ENCODE peak calls at places on chromosomes 12 and 14, in eight cellular contexts. J, F, I, U, M, D, P and X are unnamed samples.

GRCh38 chr12:132608231-132609171 is 1.9 kb downstream of the LRCOL1 start:
- DNase-seq in F (no peak), I (no peak), J (no peak), D (no peak), M (no peak), P (no peak), U (no peak), X (no peak)

GRCh38 chr14:99363616-99364290 is 91.8 kb upstream of the BCL11B start:
- DNase-seq in U (no peak), I (peak; percentile 35), M (no peak), J (no peak), F (no peak), D (no peak), P (peak; percentile 65), X (no peak)

GRCh38 chr12:58969227-58969626 is 48.9 kb upstream of the LRIG3 start:
- DNase-seq in F (no peak), J (no peak), P (no peak), U (no peak), D (peak; percentile 7), I (no peak), M (no peak), X (no peak)

GRCh38 chr14:75119056-75119455 is 7.8 kb downstream of the NEK9 start:
- DNase-seq in I (no peak), U (peak; percentile 45), P (no peak), M (no peak), F (no peak), D (no peak), J (no peak), X (no peak)

GRCh38 chr14:76937181-76938091 is 91.1 kb downstream of the IRF2BPL start:
- DNase-seq in F (no peak), M (peak; percentile 73), U (peak; percentile 76), D (peak; percentile 91), I (no peak), P (peak; percentile 92), J (peak; percentile 88), X (peak; percentile 90)

GRCh38 chr14:33734387-33734786 is 216.5 kb downstream of the EGLN3 start:
- DNase-seq in J (no peak), M (no peak), P (no peak), I (no peak), D (no peak), F (no peak), U (no peak), X (no peak)

GRCh38 chr14:50559990-50560928 is at the start of gene ATL1:
- DNase-seq in M (peak; percentile 70), U (peak; percentile 65), J (peak; percentile 85), F (no peak), P (peak; percentile 87), D (peak; percentile 72), I (peak; percentile 90), X (peak; percentile 81)

GRCh38 chr14:31787377-31787776 is 226.2 kb downstream of the NUBPL start:
- DNase-seq in F (no peak), J (no peak), D (no peak), I (no peak), U (peak; percentile 46), M (no peak), P (no peak), X (no peak)

GRCh38 chr12:68957273-68957672 is 24.3 kb upstream of the CPM start:
- DNase-seq in P (no peak), J (no peak), M (no peak), F (no peak), D (no peak), I (no peak), U (no peak), X (no peak)

GRCh38 chr14:90191585-90191984 is 64.8 kb upstream of the PSMC1 start:
- DNase-seq in I (no peak), M (no peak), U (no peak), F (no peak), J (no peak), P (no peak), D (no peak), X (no peak)

GRCh38 chr12:79514730-79515525 is 175.8 kb downstream of the PAWR start:
- DNase-seq in U (peak; percentile 68), I (no peak), J (no peak), P (peak; percentile 61), M (no peak), F (no peak), D (peak; percentile 41), X (no peak)

GRCh38 chr12:19893514-19893913 is 454.2 kb downstream of the AEBP2 start:
- DNase-seq in D (peak; percentile 52), F (no peak), I (no peak), M (no peak), J (no peak), U (peak; percentile 70), P (peak; percentile 32), X (no peak)

GRCh38 chr12:124392271-124392990 is 97.5 kb downstream of the RFLNA start:
- DNase-seq in J (peak; percentile 24), D (peak; percentile 77), U (peak; percentile 57), F (no peak), M (peak; percentile 56), P (peak; percentile 87), I (no peak), X (peak; percentile 89)

GRCh38 chr12:31897791-31898503 is 61.3 kb upstream of the RESF1 start:
- DNase-seq in I (no peak), P (peak; percentile 76), J (peak; percentile 44), U (peak; percentile 44), F (no peak), M (peak; percentile 16), D (peak; percentile 28), X (peak; percentile 36)

GRCh38 chr14:77212933-77213656 is 31.5 kb downstream of the TMEM63C start:
- DNase-seq in I (no peak), J (peak; percentile 69), P (peak; percentile 73), M (no peak), D (peak; percentile 5), F (no peak), U (peak; percentile 29), X (peak; percentile 65)

GRCh38 chr12:113463746-113464743 is 7.6 kb downstream of the LHX5 start:
- DNase-seq in J (peak; percentile 23), I (no peak), P (no peak), M (no peak), U (peak; percentile 34), F (no peak), D (no peak), X (no peak)
- H3K4me3 ChIP-seq in J (no peak overlapping the region), I (peak overlapping the region; percentile 7), P (no peak overlapping the region), M (no peak overlapping the region), U (no peak overlapping the region), F (peak overlapping the region; percentile 45), D (no peak overlapping the region), X (no peak overlapping the region)

DNA sequence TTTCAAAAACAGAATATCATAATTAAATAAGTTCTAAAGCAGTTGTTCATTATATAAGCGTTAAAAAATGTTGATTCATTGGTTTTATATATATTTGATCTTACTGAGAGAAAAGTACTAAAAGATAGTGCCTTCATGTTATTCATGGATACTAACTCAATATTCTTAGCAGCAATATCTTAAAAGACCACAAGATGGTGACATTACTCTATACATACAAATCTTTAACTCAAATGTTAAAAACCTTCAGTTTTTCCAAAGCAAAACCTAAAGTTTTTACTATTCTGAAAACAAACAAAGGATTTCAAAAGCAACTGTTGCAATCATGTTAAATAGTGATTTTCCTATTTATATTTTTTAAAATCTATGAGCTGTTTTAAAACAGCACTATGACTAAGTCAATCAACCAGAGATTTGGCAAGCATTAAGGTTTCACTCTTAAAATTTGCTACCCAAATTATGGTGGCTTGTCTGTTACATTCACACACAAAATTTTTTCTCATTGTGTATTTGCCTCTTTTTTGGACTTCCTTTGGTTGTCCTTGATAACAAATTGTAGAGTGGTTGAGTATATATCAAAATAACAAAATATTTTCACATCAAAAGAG is 50.1 kb upstream of the RERGL start:
- DNase-seq in P (peak; percentile 29), U (peak; percentile 72), J (peak; percentile 40), M (no peak), F (no peak), I (no peak), D (peak; percentile 67), X (no peak)
- H3K4me3 ChIP-seq in P (no peak overlapping the region), U (no peak overlapping the region), J (no peak overlapping the region), M (no peak overlapping the region), F (no peak overlapping the region), I (no peak overlapping the region), D (no peak overlapping the region), X (no peak overlapping the region)

GRCh38 chr12:54419088-54419887 is at the start of gene ITGA5:
- DNase-seq in D (peak; percentile 71), U (peak; percentile 79), F (peak; percentile 43), I (peak; percentile 96), P (peak; percentile 73), M (peak; percentile 90), J (peak; percentile 69), X (peak; percentile 34)
- H3K4me3 ChIP-seq in D (peak within 1 kb of the TSS; percentile 94), U (peak within 1 kb of the TSS; percentile 94), F (peak within 1 kb of the TSS; percentile 100), I (peak within 1 kb of the TSS; percentile 100), P (peak within 1 kb of the TSS; percentile 73), M (peak within 1 kb of the TSS; percentile 94), J (peak within 1 kb of the TSS; percentile 90), X (peak within 1 kb of the TSS; percentile 8)

GRCh38 chr12:104603545-104603973 is 146.8 kb downstream of the CHST11 start:
- DNase-seq in I (no peak), U (peak; percentile 72), J (no peak), M (no peak), D (no peak), P (no peak), F (no peak), X (no peak)
- H3K4me3 ChIP-seq in I (no peak overlapping the region), U (no peak overlapping the region), J (no peak overlapping the region), M (no peak overlapping the region), D (no peak overlapping the region), P (no peak overlapping the region), F (no peak overlapping the region), X (no peak overlapping the region)